ENCODE peak calls at places on chromosomes 6 and 20, in four cellular contexts. One of them, this sample, is unnamed. For H3K4me1, the result is how much of the 10 kb centered on the place peaks cover.

GRCh38 chr20:63641146-63641791 is 12.0 kb downstream of the STMN3 start:
- DNase-seq in testis: no peak
- DNase-seq in right lobe of liver: no peak
- DNase-seq in CD4-positive, CD25-positive, alpha-beta regulatory T cell: peak
- DNase-seq in this sample: no peak

GRCh38 chr20:41169791-41170351 is 32.5 kb downstream of the PLCG1 start:
- DNase-seq in CD4-positive, CD25-positive, alpha-beta regulatory T cell: no peak
- DNase-seq in testis: no peak
- DNase-seq in right lobe of liver: peak
- DNase-seq in this sample: no peak

GRCh38 chr6:26043389-26044139 is 43.7 kb upstream of the HFE start:
- DNase-seq in CD4-positive, CD25-positive, alpha-beta regulatory T cell: peak
- DNase-seq in right lobe of liver: peak
- DNase-seq in testis: peak
- DNase-seq in this sample: peak

GRCh38 chr6:31005249-31006020 is 4.8 kb upstream of the MUC22 start:
- DNase-seq in testis: no peak
- DNase-seq in right lobe of liver: no peak
- DNase-seq in CD4-positive, CD25-positive, alpha-beta regulatory T cell: no peak
- DNase-seq in this sample: no peak

GRCh38 chr6:111423055-111423633 is 59.9 kb downstream of the REV3L start:
- DNase-seq in right lobe of liver: no peak
- DNase-seq in CD4-positive, CD25-positive, alpha-beta regulatory T cell: no peak
- DNase-seq in testis: no peak
- DNase-seq in this sample: no peak

GRCh38 chr6:124064317-124065113 is 260.9 kb downstream of the NKAIN2 start:
- DNase-seq in right lobe of liver: no peak
- DNase-seq in CD4-positive, CD25-positive, alpha-beta regulatory T cell: no peak
- DNase-seq in testis: no peak
- DNase-seq in this sample: no peak

GRCh38 chr6:136677344-136677743 is 114.9 kb downstream of the MAP3K5 start:
- DNase-seq in testis: no peak
- DNase-seq in right lobe of liver: no peak
- DNase-seq in CD4-positive, CD25-positive, alpha-beta regulatory T cell: no peak
- DNase-seq in this sample: no peak

GRCh38 chr20:37315293-37316110 is 26.0 kb downstream of the MANBAL start:
- DNase-seq in testis: peak
- DNase-seq in CD4-positive, CD25-positive, alpha-beta regulatory T cell: no peak
- DNase-seq in right lobe of liver: no peak
- DNase-seq in this sample: no peak

GRCh38 chr20:40283689-40284088 is 405.3 kb downstream of the MAFB start:
- DNase-seq in CD4-positive, CD25-positive, alpha-beta regulatory T cell: no peak
- DNase-seq in testis: no peak
- DNase-seq in right lobe of liver: no peak
- DNase-seq in this sample: no peak

GRCh38 chr6:43377710-43378229 is 8.3 kb upstream of the ZNF318 start:
- DNase-seq in CD4-positive, CD25-positive, alpha-beta regulatory T cell: no peak
- DNase-seq in right lobe of liver: no peak
- DNase-seq in testis: no peak
- DNase-seq in this sample: no peak

GRCh38 chr6:127868338-127868737 is 32.5 kb downstream of the THEMIS start:
- DNase-seq in CD4-positive, CD25-positive, alpha-beta regulatory T cell: no peak
- DNase-seq in right lobe of liver: no peak
- DNase-seq in testis: no peak
- DNase-seq in this sample: no peak

GRCh38 chr6:169454204-169454871 is 200.7 kb upstream of the THBS2 start:
- DNase-seq in CD4-positive, CD25-positive, alpha-beta regulatory T cell: no peak
- DNase-seq in testis: no peak
- DNase-seq in right lobe of liver: no peak
- DNase-seq in this sample: no peak

GRCh38 chr6:72042088-72042487 is 155.7 kb downstream of the RIMS1 start:
- DNase-seq in right lobe of liver: no peak
- DNase-seq in CD4-positive, CD25-positive, alpha-beta regulatory T cell: no peak
- DNase-seq in testis: no peak
- DNase-seq in this sample: no peak

GRCh38 chr6:155406801-155407200 is 48.8 kb downstream of the NOX3 start:
- DNase-seq in testis: no peak
- DNase-seq in right lobe of liver: no peak
- DNase-seq in CD4-positive, CD25-positive, alpha-beta regulatory T cell: no peak
- DNase-seq in this sample: no peak

GRCh38 chr6:43286456-43286994 is 11.5 kb upstream of the SLC22A7 start:
- DNase-seq in testis: no peak
- DNase-seq in right lobe of liver: no peak
- DNase-seq in CD4-positive, CD25-positive, alpha-beta regulatory T cell: no peak
- DNase-seq in this sample: no peak

GRCh38 chr20:31711416-31712111 is 11.1 kb downstream of the BCL2L1 start:
- DNase-seq in right lobe of liver: no peak
- DNase-seq in testis: no peak
- DNase-seq in CD4-positive, CD25-positive, alpha-beta regulatory T cell: no peak
- DNase-seq in this sample: no peak

GRCh38 chr20:59246691-59247090 is 53.7 kb upstream of the EDN3 start:
- DNase-seq in CD4-positive, CD25-positive, alpha-beta regulatory T cell: no peak
- DNase-seq in right lobe of liver: no peak
- DNase-seq in testis: no peak
- DNase-seq in this sample: peak

GRCh38 chr20:53750827-53751393 is 157.3 kb upstream of the ZNF217 start:
- DNase-seq in right lobe of liver: no peak
- DNase-seq in CD4-positive, CD25-positive, alpha-beta regulatory T cell: peak
- DNase-seq in testis: no peak
- DNase-seq in this sample: no peak
- H3K4me1 ChIP-seq in right lobe of liver: under half
- H3K4me1 ChIP-seq in CD4-positive, CD25-positive, alpha-beta regulatory T cell: under half
- H3K4me1 ChIP-seq in testis: under half
- H3K4me1 ChIP-seq in this sample: under half

GRCh38 chr20:50753152-50753551 is 21.8 kb downstream of the PARD6B start:
- DNase-seq in testis: no peak
- DNase-seq in right lobe of liver: no peak
- DNase-seq in CD4-positive, CD25-positive, alpha-beta regulatory T cell: no peak
- DNase-seq in this sample: no peak

GRCh38 chr20:50756447-50756846 is 25.1 kb downstream of the PARD6B start:
- DNase-seq in testis: no peak
- DNase-seq in right lobe of liver: no peak
- DNase-seq in CD4-positive, CD25-positive, alpha-beta regulatory T cell: no peak
- DNase-seq in this sample: no peak

GRCh38 chr20:50750145-50750671 is 18.8 kb downstream of the PARD6B start:
- DNase-seq in right lobe of liver: no peak
- DNase-seq in CD4-positive, CD25-positive, alpha-beta regulatory T cell: no peak
- DNase-seq in testis: peak
- DNase-seq in this sample: no peak

GRCh38 chr20:50758469-50758868 is 27.1 kb downstream of the PARD6B start:
- DNase-seq in right lobe of liver: no peak
- DNase-seq in CD4-positive, CD25-positive, alpha-beta regulatory T cell: no peak
- DNase-seq in testis: no peak
- DNase-seq in this sample: no peak

GRCh38 chr20:50754420-50754819 is 23.0 kb downstream of the PARD6B start:
- DNase-seq in CD4-positive, CD25-positive, alpha-beta regulatory T cell: no peak
- DNase-seq in testis: no peak
- DNase-seq in right lobe of liver: no peak
- DNase-seq in this sample: no peak
- H3K4me1 ChIP-seq in CD4-positive, CD25-positive, alpha-beta regulatory T cell: under half
- H3K4me1 ChIP-seq in testis: under half
- H3K4me1 ChIP-seq in right lobe of liver: under half
- H3K4me1 ChIP-seq in this sample: under half

DNA sequence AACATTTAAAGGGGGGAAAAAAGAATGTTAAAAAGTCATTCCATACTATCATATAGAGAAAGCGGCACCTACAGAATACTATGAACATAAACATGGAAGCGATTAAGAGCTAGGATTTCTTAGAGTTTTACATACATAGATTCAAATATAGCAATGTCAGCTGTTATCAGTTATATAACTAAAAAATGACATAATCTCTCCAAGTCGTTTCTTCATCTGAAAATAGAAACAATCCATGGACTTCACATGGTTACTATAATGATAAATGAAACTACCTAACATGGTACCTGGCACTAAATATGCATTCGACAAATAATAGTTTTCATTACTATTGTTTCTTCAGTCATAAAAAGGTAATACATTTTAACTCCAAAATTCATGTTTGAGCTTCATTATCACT is 3.7 kb downstream of the IBTK start:
- DNase-seq in testis: no peak
- DNase-seq in CD4-positive, CD25-positive, alpha-beta regulatory T cell: no peak
- DNase-seq in right lobe of liver: no peak
- DNase-seq in this sample: no peak
- H3K4me1 ChIP-seq in testis: under half
- H3K4me1 ChIP-seq in CD4-positive, CD25-positive, alpha-beta regulatory T cell: under half
- H3K4me1 ChIP-seq in right lobe of liver: under half
- H3K4me1 ChIP-seq in this sample: half or more

GRCh38 chr6:53317861-53318260 is 30.9 kb downstream of the ELOVL5 start:
- DNase-seq in right lobe of liver: no peak
- DNase-seq in testis: no peak
- DNase-seq in CD4-positive, CD25-positive, alpha-beta regulatory T cell: no peak
- DNase-seq in this sample: no peak
- H3K4me1 ChIP-seq in right lobe of liver: under half
- H3K4me1 ChIP-seq in testis: under half
- H3K4me1 ChIP-seq in CD4-positive, CD25-positive, alpha-beta regulatory T cell: half or more
- H3K4me1 ChIP-seq in this sample: half or more

GRCh38 chr20:46176744-46177378 is 58.7 kb downstream of the CD40 start:
- DNase-seq in testis: no peak
- DNase-seq in right lobe of liver: no peak
- DNase-seq in CD4-positive, CD25-positive, alpha-beta regulatory T cell: no peak
- DNase-seq in this sample: no peak
- H3K4me1 ChIP-seq in testis: under half
- H3K4me1 ChIP-seq in right lobe of liver: under half
- H3K4me1 ChIP-seq in CD4-positive, CD25-positive, alpha-beta regulatory T cell: under half
- H3K4me1 ChIP-seq in this sample: under half

DNA sequence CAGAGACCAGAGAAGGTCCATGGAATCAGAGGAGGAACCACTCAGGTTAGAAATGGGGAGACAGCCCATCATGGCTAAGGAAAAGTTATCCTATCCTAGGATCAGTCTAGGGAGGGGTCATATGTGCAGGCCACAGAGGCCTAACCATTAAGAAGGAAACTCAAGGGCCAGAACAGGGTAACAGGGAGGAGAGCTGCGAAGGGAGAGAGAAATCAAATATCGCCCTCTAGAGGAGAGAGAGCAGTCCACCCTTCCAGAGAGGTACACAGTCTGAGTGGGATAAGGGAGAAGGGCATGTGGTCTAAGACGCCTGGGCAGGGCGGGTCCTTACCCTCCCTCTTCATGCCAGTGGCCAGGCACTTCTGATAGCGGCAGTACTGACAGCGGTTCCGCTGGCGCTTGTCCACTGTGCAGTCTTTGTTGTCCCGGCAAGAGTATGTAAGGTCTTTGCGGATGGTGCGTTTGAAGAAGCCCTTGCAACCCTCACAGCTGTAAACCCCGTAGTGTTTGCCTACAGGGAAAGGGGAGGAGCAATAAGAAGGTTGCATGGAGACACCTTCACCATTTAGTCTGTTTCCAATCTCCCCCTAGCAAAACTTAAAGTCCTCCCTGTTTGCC is 2.9 kb downstream of the RXRB start:
- DNase-seq in CD4-positive, CD25-positive, alpha-beta regulatory T cell: peak
- DNase-seq in right lobe of liver: no peak
- DNase-seq in testis: peak
- DNase-seq in this sample: no peak
- H3K4me1 ChIP-seq in CD4-positive, CD25-positive, alpha-beta regulatory T cell: under half
- H3K4me1 ChIP-seq in right lobe of liver: under half
- H3K4me1 ChIP-seq in testis: under half
- H3K4me1 ChIP-seq in this sample: half or more

DNA sequence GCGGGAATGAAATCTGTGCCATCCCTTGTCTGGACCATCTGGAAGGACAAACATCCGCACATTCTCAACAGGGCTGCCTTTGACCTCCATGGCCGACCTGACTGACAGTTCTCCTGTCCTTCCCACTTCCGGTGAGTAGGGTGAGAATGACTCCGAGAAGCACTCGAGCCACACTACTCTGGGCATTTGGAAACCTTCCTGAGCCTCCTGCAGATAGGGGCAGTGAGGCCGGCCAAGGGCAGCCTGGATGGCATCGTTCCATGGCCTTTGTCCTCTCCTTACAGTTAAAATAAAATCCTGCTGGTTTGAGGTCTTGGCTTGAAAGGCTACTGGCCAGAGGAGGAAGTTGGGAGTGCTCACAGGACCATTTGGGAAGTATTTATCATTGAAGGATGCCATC is 70.9 kb upstream of the QKI start:
- DNase-seq in CD4-positive, CD25-positive, alpha-beta regulatory T cell: no peak
- DNase-seq in right lobe of liver: peak
- DNase-seq in testis: no peak
- DNase-seq in this sample: no peak
- H3K4me1 ChIP-seq in CD4-positive, CD25-positive, alpha-beta regulatory T cell: under half
- H3K4me1 ChIP-seq in right lobe of liver: under half
- H3K4me1 ChIP-seq in testis: under half
- H3K4me1 ChIP-seq in this sample: under half

GRCh38 chr20:1374246-1374645 is 18.6 kb downstream of the FKBP1A start:
- DNase-seq in right lobe of liver: no peak
- DNase-seq in testis: no peak
- DNase-seq in CD4-positive, CD25-positive, alpha-beta regulatory T cell: no peak
- DNase-seq in this sample: peak
- H3K4me1 ChIP-seq in right lobe of liver: under half
- H3K4me1 ChIP-seq in testis: under half
- H3K4me1 ChIP-seq in CD4-positive, CD25-positive, alpha-beta regulatory T cell: under half
- H3K4me1 ChIP-seq in this sample: half or more

GRCh38 chr20:49690899-49691620 is 22.6 kb downstream of the B4GALT5 start:
- DNase-seq in testis: peak
- DNase-seq in CD4-positive, CD25-positive, alpha-beta regulatory T cell: no peak
- DNase-seq in right lobe of liver: peak
- DNase-seq in this sample: no peak
- H3K4me1 ChIP-seq in testis: under half
- H3K4me1 ChIP-seq in CD4-positive, CD25-positive, alpha-beta regulatory T cell: under half
- H3K4me1 ChIP-seq in right lobe of liver: under half
- H3K4me1 ChIP-seq in this sample: half or more